ENCODE peak calls at places on chromosomes 11 and 22, in six cellular contexts. R, W, S, O, Q and A are unnamed samples.

GRCh38 chr22:49482811-49483210 is 344.9 kb downstream of the BRD1 start:
- DNase-seq in O (no peak), R (no peak), W (no peak), S (no peak), Q (no peak), A (no peak)

GRCh38 chr11:114163231-114163631 is 103.7 kb downstream of the ZBTB16 start:
- DNase-seq in W (no peak), R (no peak), S (no peak), O (no peak), Q (no peak), A (no peak)

GRCh38 chr22:20083891-20084546 is 4.0 kb downstream of the DGCR8 start:
- DNase-seq in Q (no peak), S (no peak), R (no peak), O (no peak), W (no peak), A (no peak)

GRCh38 chr11:102347526-102348331 is 715 bp downstream of the BIRC2 start:
- DNase-seq in O (no peak), S (peak; percentile 38), Q (peak; percentile 20), R (no peak), W (no peak), A (no peak)

GRCh38 chr11:40722179-40722795 is 737.2 kb downstream of the LRRC4C start:
- DNase-seq in O (no peak), W (no peak), Q (peak; percentile 8), R (no peak), S (peak; percentile 15), A (peak; percentile 69)

GRCh38 chr22:19936513-19936912 is 5.1 kb upstream of the COMT start:
- DNase-seq in S (no peak), R (no peak), Q (no peak), O (no peak), W (no peak), A (no peak)

GRCh38 chr22:37273126-37273845 is 9.0 kb upstream of the CYTH4 start:
- DNase-seq in Q (peak; percentile 54), W (no peak), S (no peak), R (no peak), O (no peak), A (no peak)

GRCh38 chr22:38843716-38844660 is at the start of gene NPTXR:
- DNase-seq in Q (peak; percentile 78), W (no peak), R (no peak), O (no peak), S (peak; percentile 30), A (peak; percentile 20)

GRCh38 chr22:44665115-44665514 is 36.9 kb upstream of the PRR5 start:
- DNase-seq in S (no peak), O (no peak), Q (no peak), W (no peak), R (no peak), A (no peak)

GRCh38 chr11:1117970-1118369 is 39.8 kb upstream of the MUC5AC start:
- DNase-seq in Q (no peak), O (no peak), R (no peak), W (no peak), S (no peak), A (no peak)

GRCh38 chr11:14132312-14132711 is 169.8 kb downstream of the SPON1 start:
- DNase-seq in O (no peak), S (no peak), Q (no peak), W (no peak), R (no peak), A (no peak)
- TF ChIP-seq ZNF274 in O (no peak), S (no peak), Q (no peak), W (no peak), R (no peak), A (no peak)

GRCh38 chr11:93541154-93541553 is 2.0 kb downstream of the SMCO4 start:
- DNase-seq in Q (no peak), O (no peak), R (no peak), S (no peak), W (no peak), A (no peak)
- H3K9ac ChIP-seq in Q (no peak overlapping the region), O (no peak overlapping the region), R (no peak overlapping the region), S (no peak overlapping the region), W (no peak overlapping the region), A (no peak overlapping the region)

GRCh38 chr11:115663790-115664189 is 159.6 kb upstream of the CADM1 start:
- DNase-seq in S (no peak), R (no peak), O (no peak), Q (no peak), W (no peak), A (no peak)

GRCh38 chr11:115657586-115657985 is 153.4 kb upstream of the CADM1 start:
- DNase-seq in W (no peak), S (no peak), O (no peak), R (no peak), Q (no peak), A (no peak)

GRCh38 chr11:115659061-115659963 is 155.1 kb upstream of the CADM1 start:
- DNase-seq in S (no peak), O (no peak), R (no peak), W (no peak), Q (no peak), A (no peak)

GRCh38 chr11:115656684-115657083 is 152.5 kb upstream of the CADM1 start:
- DNase-seq in S (peak; percentile 45), Q (no peak), W (no peak), R (no peak), O (no peak), A (no peak)

GRCh38 chr11:115660072-115660805 is 156.0 kb upstream of the CADM1 start:
- DNase-seq in S (no peak), R (no peak), O (no peak), W (no peak), Q (no peak), A (no peak)
- TF ChIP-seq ZNF274 in S (no peak), R (no peak), O (no peak), W (no peak), Q (no peak), A (no peak)

DNA sequence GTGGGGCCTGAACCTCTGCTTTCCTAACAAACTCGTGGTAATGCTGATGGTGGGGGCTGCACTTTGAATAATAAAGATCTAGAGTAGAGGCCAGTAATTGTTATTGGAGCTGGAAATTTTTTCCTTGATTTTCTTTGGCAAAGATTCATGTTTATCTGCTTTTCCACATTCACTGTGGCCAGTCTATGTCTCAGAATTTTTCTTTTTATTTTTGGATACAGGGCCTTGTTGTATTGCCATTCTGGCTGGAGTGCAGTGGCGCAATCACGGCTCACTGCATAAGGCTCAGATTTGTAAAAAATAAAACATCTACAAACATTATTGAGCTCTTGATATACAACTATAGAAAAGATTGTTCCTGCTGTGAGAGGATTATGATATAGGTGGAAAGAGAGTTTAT is 1.6 kb downstream of the TMEM135 start:
- DNase-seq in S (no peak), R (no peak), O (no peak), Q (no peak), W (no peak), A (no peak)
- H3K9ac ChIP-seq in S (peak overlapping the region; percentile 86), R (no peak overlapping the region), O (no peak overlapping the region), Q (peak overlapping the region; percentile 90), W (no peak overlapping the region), A (no peak overlapping the region)

GRCh38 chr22:25068701-25069100 is 116.2 kb downstream of the KIAA1671 start:
- DNase-seq in W (no peak), R (no peak), S (no peak), Q (no peak), O (no peak), A (no peak)
- TF ChIP-seq ZNF274 in W (no peak), R (no peak), S (no peak), Q (no peak), O (no peak), A (no peak)

DNA sequence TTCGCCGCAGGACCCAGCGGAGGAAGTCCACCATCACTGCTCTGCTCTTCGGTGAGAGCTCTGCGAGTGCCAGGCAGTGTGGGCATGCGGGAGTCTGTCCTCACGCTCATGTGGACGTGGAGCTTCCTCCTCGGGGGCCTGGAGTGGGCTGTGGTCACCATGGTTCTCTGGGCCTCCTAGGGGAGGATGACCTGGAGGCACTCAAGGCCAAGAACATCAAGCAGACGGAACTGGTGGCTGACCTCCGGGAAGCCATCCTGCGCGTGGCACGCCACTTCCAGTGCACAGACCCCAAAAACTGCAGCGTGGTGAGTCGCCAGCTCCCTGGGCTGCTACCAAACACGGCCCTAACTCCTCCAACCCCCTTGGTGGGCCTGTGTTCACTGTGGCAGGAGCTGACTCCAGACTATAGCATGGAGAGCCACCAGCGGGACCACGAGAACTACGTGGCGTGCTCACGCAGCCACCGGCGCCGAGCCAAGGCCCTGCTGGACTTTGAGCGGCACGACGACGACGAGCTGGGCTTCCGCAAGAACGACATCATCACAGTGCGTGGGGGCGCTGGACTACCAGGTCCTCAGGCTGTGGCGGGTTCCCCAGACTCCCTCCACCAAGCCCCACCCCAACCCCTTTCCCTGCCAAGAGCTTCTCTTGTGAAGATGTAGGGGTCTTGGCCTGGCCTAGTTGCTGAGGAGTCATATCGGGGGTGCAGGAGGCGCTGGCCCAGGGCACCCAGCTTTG is 36.8 kb downstream of the SGSM3 start:
- DNase-seq in R (no peak), W (no peak), S (no peak), Q (no peak), O (no peak), A (no peak)
- H3K9ac ChIP-seq in R (no peak overlapping the region), W (no peak overlapping the region), S (no peak overlapping the region), Q (no peak overlapping the region), O (no peak overlapping the region), A (no peak overlapping the region)

DNA sequence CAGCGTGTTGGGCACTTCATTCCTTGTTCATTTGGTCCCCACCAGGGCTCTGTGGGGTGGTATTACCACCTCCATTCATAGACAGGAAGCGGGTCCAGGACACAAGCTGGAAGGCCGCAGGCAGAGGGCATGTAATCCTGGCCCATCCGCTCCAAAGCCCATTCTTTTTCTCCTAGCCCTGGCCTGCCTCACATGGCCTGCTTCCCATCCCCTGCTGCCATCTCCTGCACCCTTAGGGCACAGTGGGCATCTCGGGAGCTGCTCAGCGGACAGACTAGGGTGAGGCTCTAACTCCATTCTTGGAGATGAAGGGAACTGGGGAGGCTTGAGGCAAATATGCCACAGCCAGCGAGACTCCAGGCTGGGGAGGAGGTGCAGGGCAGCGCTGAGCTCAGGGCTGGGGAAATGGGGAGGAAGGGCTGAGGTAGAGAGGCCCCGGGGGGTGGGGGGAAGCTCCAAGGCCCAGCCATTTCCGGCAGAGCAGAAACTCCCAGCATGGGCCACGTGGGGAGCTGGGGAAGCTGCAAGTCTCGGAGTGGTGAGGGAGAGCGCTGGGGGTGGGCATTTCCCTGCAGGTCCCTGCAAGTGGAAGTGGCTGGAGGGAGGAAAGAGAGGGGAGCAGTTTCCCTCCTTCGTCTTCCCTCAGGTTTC is 14.3 kb upstream of the BCL9L start:
- DNase-seq in S (no peak), R (no peak), O (no peak), Q (peak; percentile 46), W (no peak), A (no peak)
- TF ChIP-seq ZNF274 in S (no peak), R (no peak), O (no peak), Q (no peak), W (no peak), A (no peak)

GRCh38 chr11:7609015-7609414 is 64.3 kb downstream of the CYB5R2 start:
- DNase-seq in W (no peak), Q (no peak), O (no peak), S (no peak), R (no peak), A (no peak)

GRCh38 chr11:7611411-7611810 is 61.9 kb downstream of the CYB5R2 start:
- DNase-seq in O (no peak), W (no peak), Q (no peak), R (no peak), S (no peak), A (no peak)

GRCh38 chr11:7609521-7609920 is 63.8 kb downstream of the CYB5R2 start:
- DNase-seq in Q (no peak), S (no peak), W (no peak), O (no peak), R (no peak), A (no peak)

GRCh38 chr11:7612056-7612660 is 61.1 kb downstream of the CYB5R2 start:
- DNase-seq in S (no peak), R (no peak), O (no peak), W (no peak), Q (no peak), A (no peak)

GRCh38 chr11:7610393-7610792 is 62.9 kb downstream of the CYB5R2 start:
- DNase-seq in Q (no peak), W (no peak), R (no peak), S (no peak), O (no peak), A (no peak)
- H3K9ac ChIP-seq in Q (no peak overlapping the region), W (no peak overlapping the region), R (no peak overlapping the region), S (no peak overlapping the region), O (no peak overlapping the region), A (no peak overlapping the region)